ENCODE peak calls at places on chromosome X, in five cellular contexts. R, X, K, G and H are unnamed samples.

GRCh38 chrX:65920620-65921019 is 119.3 kb downstream of the VSIG4 start:
- DNase-seq in X (no peak), K (no peak), R (no peak), G (no peak), H (no peak)

GRCh38 chrX:114626323-114626722 is 42.4 kb downstream of the HTR2C start:
- DNase-seq in K (no peak), G (no peak), R (no peak), X (no peak), H (no peak)

GRCh38 chrX:121169099-121170035 is 122.0 kb downstream of the GLUD2 start:
- DNase-seq in X (no peak), R (no peak), K (no peak), G (no peak), H (no peak)

GRCh38 chrX:69153060-69153730 is 12.1 kb downstream of the PJA1 start:
- DNase-seq in X (no peak), R (peak), K (peak), G (peak), H (no peak)

GRCh38 chrX:111006119-111006518 is 89.9 kb upstream of the PAK3 start:
- DNase-seq in K (no peak), X (no peak), R (no peak), G (no peak), H (no peak)

GRCh38 chrX:130299279-130300009 is 30.7 kb upstream of the ZNF280C start:
- DNase-seq in K (no peak), R (no peak), X (no peak), G (no peak), H (no peak)

GRCh38 chrX:8728932-8729331 is 3.0 kb downstream of the ANOS1 start:
- DNase-seq in X (peak), K (peak), R (no peak), G (no peak), H (no peak)

GRCh38 chrX:56729152-56729557 is at the start of gene NBDY:
- DNase-seq in G (peak), R (peak), K (peak), X (peak), H (peak)

GRCh38 chrX:41333994-41334865 is at the start of gene DDX3X:
- DNase-seq in G (peak), K (peak), X (peak), R (peak), H (peak)

GRCh38 chrX:136215559-136215958 is 35.6 kb downstream of the MAP7D3 start:
- DNase-seq in K (no peak), G (no peak), R (no peak), X (no peak), H (no peak)

GRCh38 chrX:64850371-64851082 is 125.7 kb downstream of the ZC4H2 start:
- DNase-seq in X (no peak), K (no peak), G (no peak), R (no peak), H (no peak)

GRCh38 chrX:153801646-153802045 is 7.2 kb downstream of the SSR4 start:
- DNase-seq in G (no peak), X (no peak), K (no peak), R (no peak), H (no peak)

GRCh38 chrX:10245901-10246696 is 89.3 kb downstream of the CLCN4 start:
- DNase-seq in X (no peak), G (no peak), K (no peak), R (no peak), H (no peak)

GRCh38 chrX:23662853-23663252 is 4.4 kb upstream of the PRDX4 start:
- DNase-seq in X (no peak), G (no peak), R (peak), K (no peak), H (no peak)

GRCh38 chrX:49309401-49309981 is 6.0 kb downstream of the GAGE10 start:
- DNase-seq in X (no peak), G (no peak), K (peak), R (no peak), H (no peak)

GRCh38 chrX:128623361-128623760 is 571.2 kb upstream of the ACTRT1 start:
- DNase-seq in X (no peak), G (no peak), K (no peak), R (no peak), H (no peak)

GRCh38 chrX:119573840-119574393 is 446 bp upstream of the UBE2A start:
- DNase-seq in R (peak), K (peak), G (peak), X (peak), H (peak)

GRCh38 chrX:130626521-130626920 is 224.7 kb downstream of the RBMX2 start:
- DNase-seq in R (no peak), X (no peak), K (no peak), G (no peak), H (no peak)